ENCODE peak calls at places on chromosomes 12 and 14, in four cellular contexts. X, E, S and C are unnamed samples.

GRCh38 chr12:51270847-51271518 is 768 bp upstream of the SMAGP start:
- DNase-seq in X (no peak), E (peak), S (peak), C (no peak)

GRCh38 chr14:56199976-56200577 is 81.9 kb downstream of the PELI2 start:
- DNase-seq in X (no peak), E (peak), S (no peak), C (no peak)

GRCh38 chr12:4700621-4701026 is 19.6 kb upstream of the GALNT8 start:
- DNase-seq in X (peak), E (no peak), S (no peak), C (peak)

GRCh38 chr14:31038521-31039166 is 12.5 kb upstream of the STRN3 start:
- DNase-seq in X (no peak), E (peak), S (peak), C (no peak)

GRCh38 chr14:93322886-93323596 is 9.8 kb downstream of the BTBD7 start:
- DNase-seq in X (no peak), E (no peak), S (peak), C (no peak)

GRCh38 chr14:93234798-93235197 is 27.7 kb downstream of the UBR7 start:
- DNase-seq in X (no peak), E (peak), S (no peak), C (peak)

GRCh38 chr14:21267431-21267845 is 1.8 kb downstream of the HNRNPC start:
- DNase-seq in X (no peak), E (peak), S (no peak), C (no peak)

GRCh38 chr14:96811985-96812667 is 14.9 kb downstream of the VRK1 start:
- DNase-seq in X (no peak), E (no peak), S (no peak), C (no peak)

GRCh38 chr12:120290541-120291312 is 976 bp downstream of the RNU4-2 start:
- DNase-seq in X (no peak), E (peak), S (peak), C (no peak)

GRCh38 chr12:3975652-3976051 is 102.5 kb upstream of the PARP11 start:
- DNase-seq in X (no peak), E (no peak), S (no peak), C (no peak)

GRCh38 chr12:100661300-100661951 is 87.9 kb downstream of the GAS2L3 start:
- DNase-seq in X (no peak), E (peak), S (no peak), C (no peak)

GRCh38 chr14:72064501-72064900 is 132.3 kb downstream of the RGS6 start:
- DNase-seq in X (no peak), E (no peak), S (no peak), C (no peak)

GRCh38 chr14:88895116-88895515 is 70.7 kb downstream of the TTC8 start:
- DNase-seq in X (no peak), E (peak), S (no peak), C (no peak)

GRCh38 chr14:95157987-95158712 is 821 bp upstream of the DICER1 start:
- DNase-seq in X (no peak), E (peak), S (peak), C (no peak)

GRCh38 chr14:89418976-89419375 is 1.9 kb upstream of the FOXN3 start:
- DNase-seq in X (no peak), E (no peak), S (no peak), C (no peak)

GRCh38 chr12:88839486-88839885 is 259.2 kb upstream of the KITLG start:
- DNase-seq in X (no peak), E (no peak), S (no peak), C (no peak)

GRCh38 chr12:58584885-58585284 is 335.4 kb downstream of the LRIG3 start:
- DNase-seq in X (no peak), E (peak), S (no peak), C (no peak)